ENCODE peak calls at places on chromosomes 6 and 20, in four cellular contexts. M is stomach, Z is heart left ventricle, Y is astrocyte of the spinal cord. V is an unnamed sample.

GRCh38 chr20:48139262-48140041 is 354.2 kb upstream of the SULF2 start:
- DNase-seq in M (no peak), Z (no peak), Y (no peak), V (no peak)

GRCh38 chr6:27772261-27773001 is 139.8 kb downstream of the OR2B2 start:
- DNase-seq in M (peak), Z (peak), Y (peak), V (peak)

GRCh38 chr20:31565699-31566331 is 39.3 kb upstream of the ID1 start:
- DNase-seq in M (no peak), Z (no peak), Y (no peak), V (no peak)

GRCh38 chr20:9629821-9630220 is 115.4 kb downstream of the LAMP5 start:
- DNase-seq in M (no peak), Z (no peak), Y (no peak), V (no peak)

GRCh38 chr20:3312940-3313656 is 74.1 kb upstream of the SLC4A11 start:
- DNase-seq in M (no peak), Z (no peak), Y (peak), V (peak)

GRCh38 chr6:16216501-16217155 is 21.8 kb upstream of the GMPR start:
- DNase-seq in M (no peak), Z (no peak), Y (peak), V (peak)

GRCh38 chr20:4929686-4930397 is 71.5 kb downstream of the SLC23A2 start:
- DNase-seq in M (no peak), Z (no peak), Y (no peak), V (peak)

GRCh38 chr6:121354764-121355163 is 20.5 kb upstream of the TBC1D32 start:
- DNase-seq in M (no peak), Z (no peak), Y (no peak), V (peak)

GRCh38 chr6:152984387-152984872 is 1.6 kb upstream of the FBXO5 start:
- DNase-seq in M (no peak), Z (no peak), Y (no peak), V (peak)

GRCh38 chr6:134466751-134467525 is 149.0 kb upstream of the SGK1 start:
- DNase-seq in M (no peak), Z (no peak), Y (no peak), V (peak)

GRCh38 chr6:21595265-21595950 is 1.9 kb downstream of the SOX4 start:
- DNase-seq in M (peak), Z (peak), Y (peak), V (peak)

GRCh38 chr6:99416892-99417767 is 8.0 kb downstream of the PNISR start:
- DNase-seq in M (no peak), Z (no peak), Y (no peak), V (no peak)

GRCh38 chr6:47254906-47255305 is 54.8 kb downstream of the TNFRSF21 start:
- DNase-seq in M (no peak), Z (no peak), Y (no peak), V (no peak)

GRCh38 chr6:143405381-143406154 is 44.9 kb downstream of the ADAT2 start:
- DNase-seq in M (no peak), Z (no peak), Y (peak), V (peak)

GRCh38 chr6:28597924-28598323 is 72.2 kb downstream of the GPX5 start:
- DNase-seq in M (no peak), Z (no peak), Y (no peak), V (no peak)

DNA sequence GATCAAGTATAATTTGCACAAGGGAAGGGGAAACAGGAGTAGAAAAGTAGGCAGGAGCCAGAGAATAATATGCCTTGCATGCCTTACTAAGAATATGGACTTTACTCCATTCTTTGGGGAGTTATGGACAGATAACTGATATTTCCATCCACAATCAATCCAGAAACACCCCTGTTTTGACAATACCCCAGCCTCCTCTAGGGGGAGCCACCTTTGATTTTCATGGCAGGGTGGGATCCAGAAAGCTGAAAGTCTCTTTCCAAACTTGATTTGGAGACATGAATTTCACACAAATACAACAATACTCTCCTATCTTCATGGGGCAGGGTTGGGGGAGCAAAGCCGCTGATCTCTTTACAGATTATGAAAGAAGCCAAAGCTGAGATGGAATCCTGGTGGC is 404.1 kb downstream of the FOXA2 start:
- DNase-seq in M (no peak), Z (no peak), Y (no peak), V (no peak)
- TF ChIP-seq CTCF in M (no peak), Z (no peak), Y (no peak), V (no peak)

GRCh38 chr6:26366504-26366903 is 1.5 kb downstream of the BTN3A2 start:
- DNase-seq in M (no peak), Z (no peak), Y (no peak), V (no peak)
- H3K4me3 ChIP-seq in M (no peak), Z (peak), Y (no peak), V (no peak)

GRCh38 chr20:21129861-21130260 is 4.0 kb downstream of the KIZ start:
- DNase-seq in M (no peak), Z (no peak), Y (no peak), V (no peak)
- TF ChIP-seq CTCF in M (no peak), Z (no peak), Y (no peak), V (no peak)

DNA sequence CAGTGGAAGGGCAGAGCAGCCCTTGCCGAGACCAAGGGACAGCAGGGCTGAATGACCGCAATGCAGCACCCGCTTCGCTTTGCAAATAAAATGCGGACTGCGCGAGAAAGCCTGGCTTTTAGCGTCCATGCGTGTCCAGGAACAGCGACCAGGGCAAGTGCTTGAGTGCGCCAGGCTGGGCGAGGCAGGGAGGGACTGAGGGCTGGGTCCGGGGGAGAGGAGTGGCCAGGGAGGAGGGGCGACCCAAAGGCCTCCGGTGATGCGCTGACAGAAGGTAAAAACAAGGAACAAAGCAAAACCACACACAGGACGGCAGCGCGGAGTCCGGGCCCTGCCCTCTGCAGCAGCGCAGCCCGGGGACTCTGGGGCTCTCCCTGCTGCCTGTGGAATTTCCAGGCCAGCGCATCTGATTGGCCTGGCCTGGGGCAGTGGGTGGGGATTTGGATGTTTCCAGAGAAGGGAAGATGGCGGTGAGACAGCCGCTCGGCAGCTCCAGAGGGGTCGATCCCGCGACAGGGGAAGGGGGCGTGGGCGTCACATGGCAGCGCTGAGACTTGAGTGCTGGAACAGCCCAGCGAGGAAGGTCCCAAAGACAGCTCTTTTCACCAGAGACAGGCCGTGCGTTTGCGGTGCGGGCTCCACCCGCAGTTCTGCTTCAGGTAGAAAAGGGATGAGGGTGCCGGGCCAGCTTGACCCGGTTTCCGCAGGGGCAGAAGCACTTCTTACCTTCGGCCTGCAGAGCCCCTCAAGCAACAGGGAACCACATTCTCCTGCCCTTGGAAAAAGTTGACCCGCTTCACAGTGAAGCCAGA is 51.8 kb downstream of the SSR1 start:
- DNase-seq in M (peak), Z (peak), Y (peak), V (peak)
- H3K4me3 ChIP-seq in M (peak), Z (peak), Y (peak), V (peak)

GRCh38 chr6:38068854-38069253 is 249.3 kb downstream of the ZFAND3 start:
- DNase-seq in M (no peak), Z (no peak), Y (no peak), V (no peak)
- TF ChIP-seq CTCF in M (no peak), Z (no peak), Y (no peak), V (peak)

DNA sequence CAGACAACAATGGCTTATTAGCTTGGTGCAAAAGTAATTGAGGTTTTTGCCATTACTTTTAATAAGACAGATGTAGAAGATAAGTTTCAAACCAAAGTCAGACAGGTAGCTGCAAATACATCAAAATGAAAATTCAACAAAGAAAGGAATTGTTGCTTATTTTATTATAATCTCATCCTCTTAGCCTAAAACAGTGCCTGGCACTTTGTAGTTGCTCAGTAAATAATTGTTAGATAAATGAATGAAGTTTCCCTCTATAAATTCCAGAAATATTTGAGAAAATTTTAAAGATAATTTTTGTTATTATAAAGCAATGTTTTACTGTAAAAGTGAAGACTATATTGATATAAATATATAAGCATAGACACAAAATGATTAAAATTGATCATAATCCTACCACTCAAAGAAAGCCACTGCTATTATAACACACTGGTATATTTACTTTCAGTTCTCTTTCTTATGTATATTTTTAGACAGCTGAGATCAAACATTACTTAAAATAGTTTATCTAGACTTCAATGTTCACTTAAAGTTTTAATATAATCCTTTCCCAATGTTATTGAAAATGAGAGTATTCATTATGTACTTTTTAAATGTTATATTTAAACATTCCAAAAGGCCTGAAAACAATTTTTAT is 42.5 kb downstream of the SESN1 start:
- DNase-seq in M (no peak), Z (no peak), Y (no peak), V (no peak)
- H3K4me3 ChIP-seq in M (no peak), Z (no peak), Y (no peak), V (no peak)

GRCh38 chr6:18155273-18155863 is at the start of gene KDM1B:
- DNase-seq in M (peak), Z (peak), Y (peak), V (peak)
- TF ChIP-seq CTCF in M (no peak), Z (no peak), Y (no peak), V (no peak)

DNA sequence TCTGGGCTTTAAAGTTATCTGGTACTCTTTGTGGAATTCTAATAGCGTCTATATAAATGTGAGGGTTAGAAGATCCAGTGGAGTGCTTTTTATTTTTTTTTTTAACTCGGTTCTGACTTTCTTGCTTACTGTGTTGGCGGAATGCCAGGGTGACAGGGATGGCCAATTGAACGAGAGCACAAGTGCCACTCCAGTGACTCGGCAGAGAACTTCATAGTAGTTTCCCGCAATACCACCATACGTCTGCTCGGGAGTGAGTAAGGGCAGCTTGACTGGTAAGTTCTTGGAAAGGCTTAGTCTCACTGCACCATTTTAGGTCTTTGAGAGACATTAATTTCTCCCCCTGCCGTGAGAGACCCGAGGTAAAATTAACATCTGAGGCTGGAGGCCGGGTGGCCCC is 49.4 kb upstream of the TULP1 start:
- DNase-seq in M (no peak), Z (peak), Y (no peak), V (peak)
- H3K4me3 ChIP-seq in M (no peak), Z (no peak), Y (no peak), V (no peak)

GRCh38 chr6:85127179-85127498 is 322.7 kb upstream of the NT5E start:
- DNase-seq in M (no peak), Z (no peak), Y (no peak), V (no peak)
- TF ChIP-seq CTCF in M (no peak), Z (no peak), Y (no peak), V (no peak)

V was measured in foreskin fibroblast.